ENCODE peak calls at places on chromosome 13, in five cellular contexts. U is CD4-positive, alpha-beta T cell; C is gastrocnemius medialis; E is right atrium auricular region; Y is thoracic aorta. V is an unnamed sample.

GRCh38 chr13:113840541-113841354 is 23.1 kb downstream of the GAS6 start:
- DNase-seq in Y (no peak), U (no peak), E (no peak), C (no peak), V (no peak)

GRCh38 chr13:105603283-105603682 is 932.2 kb downstream of the EFNB2 start:
- DNase-seq in Y (no peak), C (no peak), E (no peak), U (no peak), V (no peak)

GRCh38 chr13:77846173-77846572 is 72.5 kb downstream of the EDNRB start:
- DNase-seq in U (no peak), C (no peak), E (no peak), Y (no peak), V (no peak)

GRCh38 chr13:27446986-27447583 is 3.3 kb downstream of the MTIF3 start:
- DNase-seq in Y (no peak), C (no peak), U (no peak), E (no peak), V (no peak)

GRCh38 chr13:76455960-76456359 is 430.2 kb downstream of the KCTD12 start:
- DNase-seq in C (no peak), Y (no peak), E (no peak), U (no peak), V (no peak)

GRCh38 chr13:45303866-45304265 is 37.1 kb downstream of the TPT1 start:
- DNase-seq in C (no peak), Y (no peak), U (peak), E (no peak), V (no peak)

GRCh38 chr13:45194081-45194939 is 6.5 kb downstream of the KCTD4 start:
- DNase-seq in E (peak), Y (no peak), U (no peak), C (no peak), V (peak)

GRCh38 chr13:82655518-82655855 is 1226.8 kb downstream of the SLITRK1 start:
- DNase-seq in Y (no peak), U (no peak), E (no peak), C (no peak), V (no peak)

GRCh38 chr13:42777476-42777875 is 3.9 kb upstream of the FAM216B start:
- DNase-seq in E (no peak), Y (no peak), C (no peak), U (no peak), V (no peak)

GRCh38 chr13:73421310-73421912 is 362.6 kb downstream of the KLF5 start:
- DNase-seq in E (no peak), Y (no peak), U (no peak), C (peak), V (no peak)

GRCh38 chr13:72960541-72960940 is 98.3 kb upstream of the KLF5 start:
- DNase-seq in C (no peak), U (no peak), E (no peak), Y (no peak), V (no peak)

GRCh38 chr13:76292031-76292430 is 594.2 kb downstream of the KCTD12 start:
- DNase-seq in E (no peak), U (no peak), C (no peak), Y (no peak), V (no peak)

GRCh38 chr13:31807090-31807541 is 67.8 kb downstream of the RXFP2 start:
- DNase-seq in U (no peak), Y (no peak), C (no peak), E (no peak), V (no peak)

GRCh38 chr13:100510208-100510997 is 78.2 kb downstream of the GGACT start:
- DNase-seq in E (no peak), U (no peak), Y (no peak), C (no peak), V (no peak)

GRCh38 chr13:99067160-99067985 is 89.5 kb upstream of the DOCK9 start:
- DNase-seq in Y (no peak), U (no peak), E (no peak), C (no peak), V (no peak)
- H3K27ac ChIP-seq in Y (no peak), U (no peak), E (no peak), C (peak), V (no peak)

GRCh38 chr13:20124303-20124702 is 36.5 kb downstream of the GJA3 start:
- DNase-seq in U (no peak), Y (no peak), C (no peak), E (no peak), V (no peak)

GRCh38 chr13:20119960-20120359 is 40.9 kb downstream of the GJA3 start:
- DNase-seq in U (no peak), C (no peak), Y (no peak), E (no peak), V (no peak)

GRCh38 chr13:20125129-20125782 is 35.6 kb downstream of the GJA3 start:
- DNase-seq in Y (no peak), C (no peak), E (no peak), U (no peak), V (no peak)

GRCh38 chr13:20118268-20119140 is 42.3 kb downstream of the GJA3 start:
- DNase-seq in Y (no peak), E (no peak), C (no peak), U (peak), V (peak)

DNA sequence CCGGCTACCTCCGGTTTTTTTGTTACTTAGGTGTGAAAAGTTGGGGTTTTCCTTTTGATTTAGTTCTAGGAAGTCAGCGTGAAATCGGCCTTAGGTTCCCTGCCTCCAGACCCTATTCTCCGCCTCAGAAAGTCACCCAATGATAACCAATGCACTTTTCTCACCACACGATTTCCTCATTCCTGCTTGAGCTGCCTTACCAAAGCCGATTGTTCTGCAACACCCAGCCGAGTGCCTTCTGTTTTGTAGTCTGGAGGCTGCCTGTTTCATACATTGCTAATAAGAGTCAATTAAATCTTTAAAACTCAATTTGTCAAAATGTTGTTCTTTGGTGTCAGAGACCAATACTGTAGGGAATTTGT is 39.7 kb downstream of the GJA3 start:
- DNase-seq in U (no peak), E (no peak), C (no peak), Y (no peak), V (no peak)
- H3K27ac ChIP-seq in U (no peak), E (no peak), C (peak), Y (no peak), V (peak)

GRCh38 chr13:110447058-110447511 is 114.4 kb downstream of the RAB20 start:
- DNase-seq in U (no peak), C (no peak), E (no peak), Y (no peak), V (no peak)

GRCh38 chr13:110446570-110446880 is 115.0 kb downstream of the RAB20 start:
- DNase-seq in C (no peak), E (no peak), Y (no peak), U (no peak), V (no peak)

GRCh38 chr13:110445183-110445582 is 116.3 kb downstream of the RAB20 start:
- DNase-seq in C (no peak), U (no peak), Y (no peak), E (no peak), V (no peak)

GRCh38 chr13:110444226-110444653 is 117.3 kb downstream of the RAB20 start:
- DNase-seq in U (no peak), E (no peak), Y (no peak), C (no peak), V (no peak)

GRCh38 chr13:110445722-110446569 is 115.6 kb downstream of the RAB20 start:
- DNase-seq in E (no peak), C (no peak), U (no peak), Y (no peak), V (no peak)
- H3K27ac ChIP-seq in E (no peak), C (no peak), U (no peak), Y (no peak), V (no peak)

DNA sequence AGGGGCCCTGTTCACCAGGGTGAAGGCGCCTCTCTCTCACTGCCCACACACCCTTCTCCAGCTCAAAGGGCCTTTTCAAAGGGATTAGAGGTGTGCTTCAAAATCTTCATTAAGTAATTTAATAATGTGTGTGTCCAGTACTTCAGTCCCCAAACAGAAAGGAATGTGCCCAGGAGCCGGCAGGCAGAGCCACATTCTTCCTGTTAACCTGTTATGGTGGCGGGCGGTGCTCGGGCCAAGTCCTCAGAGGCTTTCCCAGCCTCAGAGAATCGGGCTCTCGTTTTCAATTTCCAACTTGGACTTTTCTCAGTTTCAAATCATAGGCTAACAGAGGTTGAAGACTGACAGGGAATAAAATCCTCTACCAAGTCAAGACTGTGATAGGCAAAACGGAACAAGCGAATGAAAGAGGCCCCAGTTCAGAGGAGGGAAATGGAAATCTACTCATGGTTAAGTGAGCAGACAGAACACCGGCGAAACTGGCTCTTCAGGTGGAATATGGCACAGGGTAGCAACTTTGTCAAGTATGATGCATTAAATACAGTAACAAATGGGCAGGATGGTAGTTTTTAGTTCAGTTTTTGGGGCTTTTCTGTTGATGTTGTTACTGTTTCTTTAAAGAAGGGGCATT is 68.6 kb downstream of the FOXO1 start:
- DNase-seq in E (no peak), C (no peak), Y (no peak), U (no peak), V (peak)
- H3K27ac ChIP-seq in E (peak), C (peak), Y (peak), U (no peak), V (no peak)

GRCh38 chr13:36919206-36919832 is 719 bp downstream of the SMAD9 start:
- DNase-seq in U (no peak), E (peak), C (no peak), Y (peak), V (no peak)
- H3K27ac ChIP-seq in U (no peak), E (peak), C (peak), Y (peak), V (peak)

GRCh38 chr13:111004444-111004843 is 89.6 kb upstream of the ANKRD10 start:
- DNase-seq in E (no peak), C (no peak), Y (no peak), U (no peak), V (no peak)

GRCh38 chr13:111006508-111007031 is 91.7 kb upstream of the ANKRD10 start:
- DNase-seq in U (no peak), Y (peak), E (peak), C (peak), V (peak)

GRCh38 chr13:111007209-111007608 is 92.3 kb upstream of the ANKRD10 start:
- DNase-seq in E (no peak), C (no peak), Y (no peak), U (no peak), V (no peak)

GRCh38 chr13:111005808-111006494 is 91.1 kb upstream of the ANKRD10 start:
- DNase-seq in E (no peak), Y (peak), U (no peak), C (peak), V (no peak)

DNA sequence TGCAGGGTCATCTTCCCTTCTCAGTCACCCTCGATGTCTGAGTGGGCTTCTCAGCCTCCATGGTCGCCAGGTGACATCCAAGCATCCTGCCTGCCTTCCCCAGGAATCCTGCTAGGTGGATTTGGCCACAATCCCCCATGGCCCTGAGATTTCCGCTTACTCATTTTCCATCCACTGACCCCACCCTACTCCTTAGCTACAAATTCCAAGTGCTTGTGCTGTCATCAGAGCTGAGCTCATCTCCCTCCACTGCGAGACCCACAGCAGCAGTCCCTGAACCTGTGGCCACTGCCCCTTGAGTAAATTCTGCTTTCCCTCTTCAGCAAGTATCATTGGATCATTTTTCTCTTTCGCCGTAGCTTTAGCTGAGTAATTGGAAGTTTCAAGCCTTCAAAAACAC is 90.5 kb upstream of the ANKRD10 start:
- DNase-seq in Y (no peak), E (no peak), C (no peak), U (no peak), V (no peak)
- H3K27ac ChIP-seq in Y (peak), E (peak), C (peak), U (no peak), V (peak)

GRCh38 chr13:89393758-89394157 is 1722.6 kb downstream of the SLITRK5 start:
- DNase-seq in U (no peak), Y (no peak), E (no peak), C (no peak), V (no peak)
- H3K27ac ChIP-seq in U (no peak), Y (no peak), E (no peak), C (no peak), V (no peak)

V was measured in left lung.